ENCODE peak calls at places on chromosomes 2 and 18, in four cellular contexts. R is ovary; P is NCI-H1105; V is activated naive CD4-positive, alpha-beta T cell. E is an unnamed sample.

GRCh38 chr2:67103161-67103560 is 294.0 kb upstream of the ETAA1 start:
- DNase-seq in V (no peak), P (no peak), R (no peak), E (no peak)

GRCh38 chr2:74379851-74380789 is at the start of gene DCTN1:
- DNase-seq in V (no peak), R (peak), P (no peak), E (no peak)

GRCh38 chr18:76620326-76620813 is 125.3 kb upstream of the ZNF516 start:
- DNase-seq in R (peak), P (peak), V (peak), E (no peak)

GRCh38 chr18:76866631-76867030 is 44.3 kb downstream of the ZNF236 start:
- DNase-seq in R (no peak), V (no peak), P (no peak), E (no peak)

GRCh38 chr18:51621103-51621969 is 423.9 kb upstream of the MEX3C start:
- DNase-seq in V (no peak), P (peak), R (no peak), E (peak)

GRCh38 chr2:138255670-138256069 is 245.9 kb upstream of the SPOPL start:
- DNase-seq in R (no peak), P (no peak), V (no peak), E (no peak)

GRCh38 chr2:84801816-84802215 is 79.1 kb downstream of the TRABD2A start:
- DNase-seq in V (no peak), R (no peak), P (no peak), E (no peak)

GRCh38 chr2:235833971-235834620 is 334.1 kb downstream of the GBX2 start:
- DNase-seq in V (no peak), R (no peak), P (no peak), E (no peak)

GRCh38 chr2:120456867-120457266 is 110.9 kb downstream of the INHBB start:
- DNase-seq in P (no peak), V (no peak), R (no peak), E (no peak)

GRCh38 chr2:54669677-54670484 is 53.6 kb upstream of the EML6 start:
- DNase-seq in P (no peak), R (peak), V (no peak), E (peak)

GRCh38 chr2:47070920-47071824 is 83.9 kb downstream of the STPG4 start:
- DNase-seq in V (peak), R (peak), P (no peak), E (no peak)

GRCh38 chr18:28287146-28287545 is 110.2 kb upstream of the CDH2 start:
- DNase-seq in P (no peak), V (no peak), R (no peak), E (no peak)

GRCh38 chr2:222743263-222743865 is 71.9 kb downstream of the MOGAT1 start:
- DNase-seq in R (peak), P (no peak), V (no peak), E (no peak)

GRCh38 chr2:2701813-2702212 is 370.7 kb upstream of the MYT1L start:
- DNase-seq in P (no peak), V (no peak), R (no peak), E (no peak)

GRCh38 chr18:2612996-2613395 is 41.6 kb downstream of the NDC80 start:
- DNase-seq in R (no peak), V (no peak), P (no peak), E (no peak)

GRCh38 chr2:178829299-178829698 is 22.1 kb upstream of the TTN start:
- DNase-seq in P (no peak), R (no peak), V (no peak), E (no peak)